ENCODE peak calls at places on chromosomes 7 and 10, in five cellular contexts. X is adrenal gland, A is left lung, T is OCI-LY7, L is spleen. Y is an unnamed sample.

GRCh38 chr10:124917168-124917938 is 24.6 kb upstream of the ZRANB1 start:
- DNase-seq in X (peak; percentile 68), A (peak; percentile 86), T (peak; percentile 51), L (peak; percentile 91), Y (peak; percentile 28)

GRCh38 chr7:83014546-83014945 is 148.1 kb downstream of the PCLO start:
- DNase-seq in X (no peak), A (no peak), T (no peak), L (no peak), Y (no peak)

GRCh38 chr7:12570529-12571461 is at the start of gene SCIN:
- DNase-seq in X (no peak), A (peak; percentile 87), T (no peak), L (peak; percentile 79), Y (peak; percentile 87)

GRCh38 chr10:6065406-6065805 is 3.2 kb upstream of the IL2RA start:
- DNase-seq in X (no peak), A (no peak), T (no peak), L (no peak), Y (peak; percentile 14)

GRCh38 chr7:127715901-127716300 is 63.9 kb downstream of the SND1 start:
- DNase-seq in X (no peak), A (no peak), T (no peak), L (no peak), Y (no peak)

GRCh38 chr10:127426746-127427145 is 122.4 kb upstream of the NPS start:
- DNase-seq in X (no peak), A (no peak), T (no peak), L (no peak), Y (no peak)

GRCh38 chr10:43576062-43576461 is 1.6 kb upstream of the ZNF239 start:
- DNase-seq in X (no peak), A (no peak), T (no peak), L (no peak), Y (no peak)

GRCh38 chr10:59626523-59626869 is 83.2 kb downstream of the SLC16A9 start:
- DNase-seq in X (no peak), A (no peak), T (no peak), L (no peak), Y (no peak)

GRCh38 chr7:20351901-20352300 is 21.2 kb downstream of the ITGB8 start:
- DNase-seq in X (no peak), A (no peak), T (no peak), L (no peak), Y (no peak)

GRCh38 chr7:158054611-158055010 is 533.0 kb downstream of the PTPRN2 start:
- DNase-seq in X (no peak), A (no peak), T (no peak), L (peak; percentile 56), Y (no peak)

GRCh38 chr10:50946991-50947781 is 61.8 kb upstream of the A1CF start:
- DNase-seq in X (no peak), A (no peak), T (no peak), L (no peak), Y (no peak)

GRCh38 chr7:90262438-90262837 is 17.5 kb downstream of the CFAP69 start:
- DNase-seq in X (no peak), A (no peak), T (peak; percentile 23), L (no peak), Y (no peak)

GRCh38 chr10:78950656-78951587 is 117.8 kb upstream of the ZMIZ1 start:
- DNase-seq in X (no peak), A (no peak), T (no peak), L (no peak), Y (no peak)

GRCh38 chr10:88064608-88065383 is 201.4 kb downstream of the PTEN start:
- DNase-seq in X (peak; percentile 67), A (no peak), T (no peak), L (peak; percentile 81), Y (peak; percentile 75)

GRCh38 chr10:133217800-133218589 is 12.0 kb upstream of the UTF1 start:
- DNase-seq in X (no peak), A (peak; percentile 76), T (no peak), L (no peak), Y (no peak)

GRCh38 chr10:116026315-116026714 is 246.7 kb downstream of the GFRA1 start:
- DNase-seq in X (no peak), A (no peak), T (no peak), L (no peak), Y (no peak)

GRCh38 chr7:34145603-34146002 is 240.3 kb downstream of the BMPER start:
- DNase-seq in X (no peak), A (no peak), T (no peak), L (no peak), Y (no peak)

GRCh38 chr10:20399789-20400188 is 497.3 kb downstream of the NEBL start:
- DNase-seq in X (no peak), A (no peak), T (no peak), L (no peak), Y (no peak)
- H3K4me1 ChIP-seq in X (no peaks in the 10 kb centered on the region), A (no peaks in the 10 kb centered on the region), T (no peaks in the 10 kb centered on the region), L (no peaks in the 10 kb centered on the region), Y (no peaks in the 10 kb centered on the region)

GRCh38 chr7:100446040-100446439 is 9.7 kb upstream of the PPP1R35 start:
- DNase-seq in X (peak; percentile 41), A (no peak), T (no peak), L (no peak), Y (no peak)
- H3K4me3 ChIP-seq in X (no peak overlapping the region), A (no peak overlapping the region), T (no peak overlapping the region), L (no peak overlapping the region), Y (no peak overlapping the region)

GRCh38 chr10:86798636-86799035 is 42.2 kb downstream of the BMPR1A start:
- DNase-seq in X (no peak), A (no peak), T (no peak), L (no peak), Y (no peak)
- H3K4me1 ChIP-seq in X (peaks cover 14% of the 10 kb centered on the region), A (peaks cover 18% of the 10 kb centered on the region), T (no peaks in the 10 kb centered on the region), L (peaks cover 13% of the 10 kb centered on the region), Y (peaks cover 11% of the 10 kb centered on the region)

GRCh38 chr7:1920266-1920681 is 250.2 kb downstream of the ELFN1 start:
- DNase-seq in X (no peak), A (no peak), T (no peak), L (peak; percentile 84), Y (peak; percentile 55)
- H3K4me3 ChIP-seq in X (no peak overlapping the region), A (no peak overlapping the region), T (no peak overlapping the region), L (peak overlapping the region; percentile 9), Y (no peak overlapping the region)

GRCh38 chr10:64156131-64156530 is 634.9 kb downstream of the REEP3 start:
- DNase-seq in X (no peak), A (no peak), T (no peak), L (no peak), Y (no peak)

DNA sequence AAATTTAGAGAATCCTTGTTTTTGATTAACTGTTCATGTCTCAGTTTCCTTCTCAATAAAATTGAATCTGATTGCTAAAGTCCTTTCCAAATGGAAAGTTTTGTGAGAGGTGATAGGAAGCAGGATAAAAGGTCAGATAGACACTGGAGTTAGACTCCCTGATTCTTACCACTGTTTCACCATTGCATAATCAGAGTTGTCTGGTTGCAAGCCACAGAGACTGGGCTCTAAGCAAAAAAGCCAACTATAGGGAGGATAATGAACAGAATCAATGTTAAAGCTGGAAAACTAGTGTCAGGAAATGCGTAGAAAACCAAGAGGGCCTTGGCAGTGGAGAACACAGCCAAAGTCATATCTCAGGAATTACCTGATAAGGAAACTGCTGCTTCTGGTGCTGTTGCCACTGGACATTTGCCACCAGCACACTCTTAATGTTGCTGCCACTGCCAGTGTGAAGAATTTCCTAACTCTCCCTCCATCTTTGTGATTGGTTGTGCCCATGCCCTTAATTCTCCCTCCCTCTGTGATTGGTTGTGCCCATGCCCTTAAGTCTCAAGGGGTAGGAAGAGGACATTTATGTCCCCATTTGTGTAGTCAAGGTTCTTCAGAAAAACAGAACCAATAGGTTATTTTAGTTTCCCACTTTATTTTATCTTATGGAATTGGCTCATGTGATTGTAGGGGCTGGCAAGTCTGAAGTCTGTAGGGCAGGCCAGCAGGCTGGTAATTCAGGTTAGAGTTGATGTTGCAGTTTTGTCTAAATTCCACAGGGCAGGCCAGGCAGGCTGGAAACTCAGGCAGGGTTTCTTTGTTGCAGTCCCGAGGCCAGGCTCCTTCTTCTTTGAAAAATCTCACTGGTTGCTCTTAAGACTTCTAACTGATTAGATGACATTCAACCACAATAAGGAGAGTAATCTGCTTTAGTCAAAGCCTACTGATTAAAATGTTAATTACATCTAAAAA is 639.0 kb downstream of the REEP3 start:
- DNase-seq in X (no peak), A (no peak), T (no peak), L (no peak), Y (no peak)
- H3K4me1 ChIP-seq in X (peaks cover 8% of the 10 kb centered on the region), A (no peaks in the 10 kb centered on the region), T (no peaks in the 10 kb centered on the region), L (no peaks in the 10 kb centered on the region), Y (no peaks in the 10 kb centered on the region)

GRCh38 chr7:5424689-5425506 is 1.3 kb upstream of the TNRC18 start:
- DNase-seq in X (peak; percentile 53), A (peak; percentile 91), T (no peak), L (peak; percentile 88), Y (peak; percentile 76)
- H3K4me3 ChIP-seq in X (peak overlapping the region; percentile 94), A (peak overlapping the region; percentile 83), T (peak overlapping the region; percentile 81), L (peak overlapping the region; percentile 68), Y (peak overlapping the region; percentile 68)

DNA sequence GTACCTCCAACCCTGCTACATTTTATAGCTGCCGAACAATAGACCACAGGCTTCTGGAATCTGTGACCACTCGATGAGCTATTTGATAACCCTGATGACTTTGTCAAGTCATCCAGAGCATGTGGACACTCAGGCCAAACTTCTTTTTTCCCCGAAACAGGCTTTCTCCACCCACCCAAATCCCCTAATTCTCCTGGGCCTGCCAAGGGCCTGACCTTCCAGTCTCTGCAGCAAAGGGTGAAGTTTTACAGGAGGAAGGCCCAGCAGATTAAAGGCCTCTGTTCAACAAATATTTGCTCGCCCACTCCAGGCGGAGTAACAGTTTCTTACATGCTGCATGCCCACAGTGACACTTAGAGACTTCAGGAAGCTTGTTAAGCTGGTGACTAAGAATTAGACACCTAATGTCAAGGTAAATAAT is 2.0 kb downstream of the JCAD start:
- DNase-seq in X (no peak), A (no peak), T (no peak), L (no peak), Y (no peak)
- H3K4me1 ChIP-seq in X (peaks cover 3% of the 10 kb centered on the region), A (peaks cover 42% of the 10 kb centered on the region), T (no peaks in the 10 kb centered on the region), L (peaks cover 24% of the 10 kb centered on the region), Y (no peaks in the 10 kb centered on the region)

Y was measured in Peyer's patch.